ENCODE peak calls at places on chromosomes 4 and X, in ten cellular contexts. Y, U, O, A, G, D, V, S, H and X are unnamed samples.

GRCh38 chr4:151567056-151567455 is 158.1 kb downstream of the FHIP1A start:
- DNase-seq in S (no peak), V (no peak), O (no peak), U (no peak), G (no peak), H (no peak), A (no peak), Y (no peak), D (no peak), X (no peak)

GRCh38 chrX:149032449-149032848 is 472.7 kb downstream of the IDS start:
- DNase-seq in Y (no peak), S (no peak), A (no peak), U (no peak), D (no peak), G (no peak), H (no peak), O (no peak), V (no peak), X (no peak)

GRCh38 chrX:151488677-151489076 is 74.8 kb upstream of the PASD1 start:
- DNase-seq in A (peak), G (peak), H (peak), D (peak), V (no peak), Y (no peak), S (no peak), U (peak), O (no peak), X (no peak)

GRCh38 chrX:28135378-28136047 is 154.3 kb upstream of the DCAF8L1 start:
- DNase-seq in V (no peak), U (no peak), H (no peak), A (no peak), D (no peak), G (no peak), S (no peak), Y (no peak), O (no peak), X (no peak)

GRCh38 chrX:78456909-78457308 is 129.5 kb upstream of the CYSLTR1 start:
- DNase-seq in G (no peak), D (no peak), A (no peak), Y (no peak), V (no peak), S (no peak), U (no peak), H (no peak), O (no peak), X (no peak)

GRCh38 chr4:109969909-109970308 is 57.2 kb downstream of the EGF start:
- DNase-seq in A (no peak), U (no peak), S (no peak), V (no peak), Y (no peak), G (no peak), D (no peak), O (no peak), H (no peak), X (no peak)

GRCh38 chr4:99853993-99854392 is 37.4 kb downstream of the DAPP1 start:
- DNase-seq in O (no peak), D (peak), A (no peak), G (peak), U (no peak), Y (no peak), V (no peak), S (no peak), H (no peak), X (no peak)

GRCh38 chr4:56909083-56909981 is 1.6 kb downstream of the REST start:
- DNase-seq in V (peak), H (peak), D (peak), Y (no peak), G (peak), O (peak), A (peak), U (peak), S (peak), X (peak)

GRCh38 chr4:5157721-5158390 is 106.6 kb downstream of the STK32B start:
- DNase-seq in G (no peak), V (peak), Y (no peak), D (peak), U (no peak), H (no peak), S (no peak), O (no peak), A (no peak), X (no peak)

GRCh38 chr4:180134116-180134866 is 2108.9 kb upstream of the TENM3 start:
- DNase-seq in A (no peak), U (peak), D (peak), H (no peak), V (no peak), S (peak), Y (no peak), G (peak), O (peak), X (no peak)

GRCh38 chrX:139815771-139816170 is 107.8 kb upstream of the MCF2 start:
- DNase-seq in O (no peak), D (no peak), Y (no peak), U (no peak), S (no peak), G (no peak), H (no peak), A (no peak), V (peak), X (no peak)